ENCODE peak calls at places on chromosome 11, in four cellular contexts. N, P, D and Y are unnamed samples.
A peak's percentile ranks its signal among the peaks of the same experiment; 100 is the strongest.

GRCh38 chr11:128365044-128365443 is 222.3 kb downstream of the ETS1 start:
- DNase-seq in N (no peak), D (peak; percentile 83), P (peak; percentile 12), Y (peak; percentile 55)

GRCh38 chr11:61890536-61891330 is 612 bp downstream of the FADS3 start:
- DNase-seq in D (peak; percentile 58), P (peak; percentile 56), N (peak; percentile 61), Y (peak; percentile 75)

GRCh38 chr11:8408151-8408930 is 144.7 kb upstream of the LMO1 start:
- DNase-seq in D (no peak), P (no peak), N (no peak), Y (no peak)

GRCh38 chr11:115778928-115779650 is 274.9 kb upstream of the CADM1 start:
- DNase-seq in P (no peak), N (no peak), D (no peak), Y (no peak)

GRCh38 chr11:121892131-121892681 is 223.8 kb downstream of the BLID start:
- DNase-seq in D (peak; percentile 28), P (no peak), N (peak; percentile 42), Y (peak; percentile 87)

GRCh38 chr11:58654079-58654907 is 31.8 kb downstream of the CNTF start:
- DNase-seq in P (peak; percentile 59), D (peak; percentile 73), N (peak; percentile 86), Y (peak; percentile 75)

GRCh38 chr11:62266558-62266957 is 3.4 kb upstream of the SCGB2A2 start:
- DNase-seq in N (no peak), P (no peak), D (no peak), Y (peak; percentile 67)

GRCh38 chr11:62501432-62501891 is 45.1 kb downstream of the AHNAK start:
- DNase-seq in N (no peak), P (peak; percentile 72), D (peak; percentile 22), Y (peak; percentile 44)

GRCh38 chr11:118251858-118252652 is at the start of gene MPZL3:
- DNase-seq in N (peak; percentile 92), P (peak; percentile 91), D (peak; percentile 77), Y (peak; percentile 78)

GRCh38 chr11:44936527-44936926 is 14.2 kb downstream of the TP53I11 start:
- DNase-seq in P (peak; percentile 50), D (peak; percentile 81), N (peak; percentile 81), Y (peak; percentile 82)

GRCh38 chr11:30789270-30789669 is 203.1 kb upstream of the MPPED2 start:
- DNase-seq in N (no peak), P (no peak), D (peak; percentile 84), Y (no peak)

GRCh38 chr11:64148200-64148916 is 17.6 kb downstream of the MACROD1 start:
- DNase-seq in P (peak; percentile 50), N (peak; percentile 76), D (peak; percentile 82), Y (peak; percentile 73)

GRCh38 chr11:96227244-96227643 is 115.8 kb downstream of the MAML2 start:
- DNase-seq in P (no peak), N (no peak), D (peak; percentile 48), Y (no peak)

GRCh38 chr11:69472766-69473519 is 8.5 kb upstream of the LINC01488 start:
- DNase-seq in D (no peak), P (no peak), N (no peak), Y (no peak)

GRCh38 chr11:93984205-93984586 is 37.0 kb upstream of the HEPHL1 start:
- DNase-seq in P (no peak), N (no peak), D (no peak), Y (no peak)

GRCh38 chr11:14977481-14977880 is 5.3 kb upstream of the CALCA start:
- DNase-seq in P (no peak), N (no peak), D (no peak), Y (no peak)

GRCh38 chr11:86790073-86790727 is 10.1 kb upstream of the PRSS23 start:
- DNase-seq in N (no peak), D (no peak), P (no peak), Y (no peak)

GRCh38 chr11:70455354-70455753 is 57.0 kb downstream of the CTTN start:
- DNase-seq in D (no peak), N (no peak), P (no peak), Y (no peak)

GRCh38 chr11:15871904-15872303 is 484.4 kb downstream of the SOX6 start:
- DNase-seq in P (no peak), N (no peak), D (no peak), Y (no peak)

GRCh38 chr11:10288881-10289764 is 4.9 kb downstream of the SBF2 start:
- DNase-seq in N (no peak), D (no peak), P (peak; percentile 86), Y (no peak)

GRCh38 chr11:10693509-10694071 is at the start of gene IRAG1:
- DNase-seq in P (no peak), N (no peak), D (peak; percentile 70), Y (no peak)

GRCh38 chr11:33376331-33377099 is 119.3 kb downstream of the HIPK3 start:
- DNase-seq in N (peak; percentile 59), P (no peak), D (no peak), Y (no peak)

GRCh38 chr11:71425851-71426250 is 22.3 kb downstream of the DHCR7 start:
- DNase-seq in N (no peak), D (no peak), P (no peak), Y (no peak)

GRCh38 chr11:65448074-65448417 is 25.4 kb downstream of the NEAT1 start:
- DNase-seq in D (peak; percentile 44), P (no peak), N (no peak), Y (peak; percentile 35)

GRCh38 chr11:35955636-35956035 is 11.8 kb downstream of the LDLRAD3 start:
- DNase-seq in P (no peak), D (no peak), N (no peak), Y (no peak)

GRCh38 chr11:128628686-128629085 is 41.3 kb upstream of the ETS1 start:
- DNase-seq in D (no peak), N (no peak), P (no peak), Y (no peak)

GRCh38 chr11:9616858-9617257 is 43.4 kb downstream of the WEE1 start:
- DNase-seq in P (no peak), D (peak; percentile 11), N (no peak), Y (peak; percentile 14)

GRCh38 chr11:80155412-80156017 is 714.7 kb upstream of the TENM4 start:
- DNase-seq in D (peak; percentile 49), P (peak; percentile 21), N (no peak), Y (peak; percentile 9)

GRCh38 chr11:121054266-121054665 is 30.4 kb downstream of the TBCEL start:
- DNase-seq in P (no peak), D (no peak), N (no peak), Y (no peak)

GRCh38 chr11:6855971-6856542 is 6.8 kb upstream of the OR10A2 start:
- DNase-seq in D (no peak), N (no peak), P (no peak), Y (no peak)

GRCh38 chr11:66529069-66529468 is 16.8 kb downstream of the ZDHHC24 start:
- DNase-seq in N (peak; percentile 60), D (no peak), P (no peak), Y (no peak)

GRCh38 chr11:8721740-8722139 is 39.1 kb downstream of the RPL27A start:
- DNase-seq in D (peak; percentile 25), P (no peak), N (no peak), Y (no peak)

GRCh38 chr11:2652857-2653643 is 46.7 kb downstream of the KCNQ1OT1 start:
- DNase-seq in N (no peak), P (no peak), D (no peak), Y (no peak)

GRCh38 chr11:44270403-44271192 is 39.3 kb downstream of the ALX4 start:
- DNase-seq in P (no peak), N (no peak), D (no peak), Y (no peak)

GRCh38 chr11:128244896-128245295 is 342.5 kb downstream of the ETS1 start:
- DNase-seq in N (no peak), D (peak; percentile 18), P (no peak), Y (no peak)

GRCh38 chr11:57424802-57425564 is 1.9 kb downstream of the SLC43A3 start:
- DNase-seq in N (no peak), D (peak; percentile 86), P (peak; percentile 20), Y (peak; percentile 97)
- H3K9ac ChIP-seq in N (no peak overlapping the region), D (no peak overlapping the region), P (no peak overlapping the region), Y (peak overlapping the region; percentile 53)

DNA sequence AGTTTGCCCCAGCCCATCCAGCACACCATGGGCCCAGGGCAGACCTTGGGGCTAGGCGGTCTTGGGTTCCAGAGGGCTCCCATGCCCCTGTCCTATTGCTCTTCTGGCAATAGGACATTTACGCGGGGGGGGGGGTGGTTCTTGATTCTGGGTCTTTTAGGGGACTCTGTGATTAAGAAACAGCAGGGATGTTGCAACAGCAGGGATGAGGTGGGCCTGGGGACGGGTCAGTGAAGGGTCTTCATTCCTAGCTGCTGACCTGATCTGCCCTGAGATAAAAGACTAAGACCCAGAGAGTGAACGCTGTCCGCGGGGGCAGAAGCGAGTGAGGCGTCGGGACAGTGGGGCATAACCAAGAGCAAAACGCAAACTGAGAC is 418 bp upstream of the ADAMTS15 start:
- DNase-seq in N (no peak), P (no peak), D (no peak), Y (no peak)
- H3K9ac ChIP-seq in N (no peak overlapping the region), P (no peak overlapping the region), D (peak overlapping the region; percentile 75), Y (no peak overlapping the region)

GRCh38 chr11:19829109-19829790 is 116.6 kb downstream of the NAV2 start:
- DNase-seq in N (no peak), P (no peak), D (no peak), Y (peak; percentile 26)
- H3K9ac ChIP-seq in N (no peak overlapping the region), P (no peak overlapping the region), D (no peak overlapping the region), Y (no peak overlapping the region)

GRCh38 chr11:73219396-73220285 is 1.6 kb downstream of the P2RY2 start:
- DNase-seq in P (no peak), D (no peak), N (no peak), Y (no peak)

GRCh38 chr11:73217810-73218105 is 323 bp upstream of the P2RY2 start:
- DNase-seq in N (no peak), D (no peak), P (no peak), Y (no peak)

GRCh38 chr11:73217131-73217809 is 811 bp upstream of the P2RY2 start:
- DNase-seq in P (no peak), N (no peak), D (no peak), Y (no peak)

GRCh38 chr11:73218830-73219215 is 742 bp downstream of the P2RY2 start:
- DNase-seq in P (no peak), D (no peak), N (no peak), Y (no peak)

GRCh38 chr11:73218106-73218829 is at the start of gene P2RY2:
- DNase-seq in P (peak; percentile 53), N (peak; percentile 81), D (no peak), Y (peak; percentile 59)
- H3K9ac ChIP-seq in P (peak within 1 kb of the TSS; percentile 33), N (no peak within 1 kb of the TSS), D (no peak within 1 kb of the TSS), Y (peak within 1 kb of the TSS; percentile 2)

DNA sequence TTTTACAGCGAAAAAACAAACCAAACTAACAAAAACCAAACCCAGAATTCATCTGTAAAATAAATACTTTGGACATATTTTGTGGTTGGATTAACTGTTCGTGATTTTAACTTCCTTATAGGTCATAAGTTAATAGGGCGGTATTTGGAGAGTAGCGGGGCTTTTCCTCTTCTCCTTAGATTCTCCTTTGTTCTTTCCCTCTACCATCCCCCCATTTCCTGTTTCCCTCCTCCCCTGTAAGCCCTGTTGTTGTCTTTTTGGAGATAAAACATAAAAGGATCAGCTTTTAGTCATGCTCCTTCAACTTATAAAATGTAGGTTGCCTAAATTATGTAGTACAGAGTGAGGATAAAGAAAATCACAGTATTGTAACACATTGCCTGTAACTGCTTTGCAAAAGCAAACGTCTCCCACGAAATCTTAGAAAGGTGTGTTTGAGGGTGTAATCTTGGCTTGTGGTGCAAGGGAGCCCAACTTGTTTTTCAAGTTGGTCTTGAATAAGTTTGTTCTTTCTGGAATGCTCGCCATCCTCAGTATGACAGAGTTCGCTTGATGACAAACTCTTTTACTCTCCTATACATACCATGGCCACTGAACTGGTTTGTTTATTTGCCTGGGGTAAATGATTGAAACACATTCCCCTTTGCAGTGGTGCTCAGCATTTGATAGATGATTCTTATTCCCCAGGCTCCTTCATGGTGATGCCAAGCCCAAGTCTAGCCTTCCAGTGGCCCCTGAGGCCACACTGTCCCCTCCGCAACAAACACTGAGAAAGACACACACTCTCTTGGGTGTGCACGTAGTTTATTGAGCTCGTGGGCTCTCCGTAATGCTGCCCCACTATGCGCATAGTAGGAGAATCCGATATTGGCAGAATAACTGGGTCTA is 49.4 kb downstream of the TEAD1 start:
- DNase-seq in D (peak; percentile 41), P (peak; percentile 73), N (no peak), Y (peak; percentile 39)
- H3K9ac ChIP-seq in D (no peak overlapping the region), P (no peak overlapping the region), N (peak overlapping the region; percentile 52), Y (peak overlapping the region; percentile 8)